ENCODE peak calls at places on chromosome 20, in seven cellular contexts. R is activated naive CD8-positive, alpha-beta T cell treated with anti-CD3 and anti-CD28 coated beads, Interleukin-2, amount 50 U/mL, for 24 hours; Z is GM12865; O is NCI-H774; V is HS-5; T is activated T-helper 1 cell treated with anti-CD3 and anti-CD28 coated beads, Interleukin-12 subunit alpha, Interleukin-12 subunit beta, Interleukin-2, Interleukin-4 antibody, amounts not matched to agents 30 ng/mL and 10 ng/mL and 1 ng/mL, durations not matched to agents 14 hours and 24 hours and 36 hours; N is activated gamma-delta T cell treated with Interleukin-2 at 50 U/mL for 16 hours. C is an unnamed sample.
A peak's percentile ranks its signal among the peaks of the same experiment; 100 is the strongest.

GRCh38 chr20:35621560-35621946 is 5.9 kb downstream of the SPAG4 start:
- DNase-seq in R (no peak), Z (no peak), O (no peak), V (no peak), T (no peak), N (no peak), C (no peak)

GRCh38 chr20:37872161-37872560 is 30.8 kb upstream of the VSTM2L start:
- DNase-seq in R (no peak), Z (no peak), O (no peak), V (no peak), T (no peak), N (no peak), C (no peak)

GRCh38 chr20:62651285-62652021 is 9.2 kb downstream of the SLCO4A1 start:
- DNase-seq in R (peak; percentile 74), Z (peak; percentile 96), O (no peak), V (no peak), T (peak; percentile 52), N (peak; percentile 86), C (peak; percentile 84)

GRCh38 chr20:7496394-7497111 is 443.7 kb downstream of the HAO1 start:
- DNase-seq in R (no peak), Z (no peak), O (no peak), V (no peak), T (no peak), N (no peak), C (no peak)

GRCh38 chr20:57663681-57664451 is 43.6 kb upstream of the ZBP1 start:
- DNase-seq in R (no peak), Z (no peak), O (no peak), V (no peak), T (no peak), N (no peak), C (no peak)

GRCh38 chr20:41050361-41051019 is 21.9 kb downstream of the TOP1 start:
- DNase-seq in R (no peak), Z (no peak), O (no peak), V (no peak), T (no peak), N (no peak), C (no peak)

GRCh38 chr20:19784511-19785172 is 26.6 kb downstream of the RIN2 start:
- DNase-seq in R (peak; percentile 21), Z (peak; percentile 67), O (peak; percentile 61), V (peak; percentile 68), T (no peak), N (no peak), C (no peak)

GRCh38 chr20:50226093-50226974 is 35.7 kb downstream of the CEBPB start:
- DNase-seq in R (peak; percentile 59), Z (no peak), O (no peak), V (no peak), T (no peak), N (no peak), C (no peak)

GRCh38 chr20:17624070-17624469 is 54.2 kb downstream of the DSTN start:
- DNase-seq in R (no peak), Z (no peak), O (no peak), V (no peak), T (no peak), N (no peak), C (no peak)

GRCh38 chr20:29873946-29874345 is 1383.5 kb upstream of the DEFB115 start:
- DNase-seq in R (peak; percentile 45), Z (peak; percentile 76), O (peak; percentile 17), V (peak; percentile 14), T (no peak), N (peak; percentile 44), C (no peak)

GRCh38 chr20:50395258-50395729 is 114.9 kb upstream of the PTPN1 start:
- DNase-seq in R (no peak), Z (no peak), O (no peak), V (no peak), T (no peak), N (no peak), C (no peak)

GRCh38 chr20:3803854-3804253 is 7.7 kb downstream of the CDC25B start:
- DNase-seq in R (no peak), Z (no peak), O (no peak), V (no peak), T (no peak), N (no peak), C (no peak)

GRCh38 chr20:57656252-57656820 is 36.1 kb upstream of the ZBP1 start:
- DNase-seq in R (no peak), Z (no peak), O (no peak), V (no peak), T (no peak), N (no peak), C (no peak)

GRCh38 chr20:33647603-33648395 is 14.3 kb upstream of the C20orf144 start:
- DNase-seq in R (no peak), Z (peak; percentile 81), O (no peak), V (no peak), T (no peak), N (no peak), C (no peak)